ENCODE peak calls at places on chromosomes 6 and 20, in five cellular contexts. G is H1, N is HCT116, M is HepG2, Y is spleen. U is an unnamed sample.
A peak's percentile ranks its signal among the peaks of the same experiment; 100 is the strongest.

GRCh38 chr6:32086661-32087573 is 22.2 kb downstream of the TNXB start:
- DNase-seq in G (peak; percentile 63), N (no peak), M (peak; percentile 27), Y (no peak), U (no peak)

GRCh38 chr6:100554228-100554627 is 89.5 kb upstream of the SIM1 start:
- DNase-seq in G (no peak), N (no peak), M (no peak), Y (no peak), U (no peak)

GRCh38 chr6:75412937-75413662 is 80.5 kb downstream of the FILIP1 start:
- DNase-seq in G (no peak), N (no peak), M (no peak), Y (no peak), U (no peak)

GRCh38 chr6:16511723-16512584 is 249.3 kb downstream of the ATXN1 start:
- DNase-seq in G (no peak), N (peak; percentile 71), M (no peak), Y (no peak), U (peak; percentile 58)

GRCh38 chr20:33666293-33667244 is at the start of gene ACTL10:
- DNase-seq in G (peak; percentile 79), N (no peak), M (no peak), Y (peak; percentile 97), U (peak; percentile 99)

GRCh38 chr6:44025226-44025625 is 102.0 kb downstream of the MRPL14 start:
- DNase-seq in G (no peak), N (no peak), M (no peak), Y (no peak), U (no peak)

GRCh38 chr6:111569951-111570350 is 35.7 kb downstream of the TRAF3IP2 start:
- DNase-seq in G (no peak), N (no peak), M (no peak), Y (no peak), U (no peak)

GRCh38 chr6:170290306-170291128 is at the start of gene DLL1:
- DNase-seq in G (peak; percentile 84), N (no peak), M (no peak), Y (peak; percentile 89), U (peak; percentile 40)

GRCh38 chr20:10374036-10374435 is 60.0 kb downstream of the MKKS start:
- DNase-seq in G (no peak), N (no peak), M (no peak), Y (no peak), U (no peak)

GRCh38 chr6:90425161-90425641 is 128.6 kb upstream of the BACH2 start:
- DNase-seq in G (no peak), N (no peak), M (no peak), Y (no peak), U (no peak)

GRCh38 chr20:38859070-38859690 is 53.7 kb downstream of the PPP1R16B start:
- DNase-seq in G (no peak), N (no peak), M (no peak), Y (no peak), U (peak; percentile 47)

GRCh38 chr6:14729186-14729871 is 516.5 kb upstream of the JARID2 start:
- DNase-seq in G (no peak), N (no peak), M (no peak), Y (no peak), U (no peak)

GRCh38 chr6:41022294-41022693 is 16.7 kb downstream of the UNC5CL start:
- DNase-seq in G (no peak), N (no peak), M (no peak), Y (no peak), U (no peak)

GRCh38 chr6:113696960-113697359 is 160.2 kb upstream of the MARCKS start:
- DNase-seq in G (no peak), N (no peak), M (no peak), Y (no peak), U (no peak)

GRCh38 chr6:72083976-72084375 is 197.6 kb downstream of the RIMS1 start:
- DNase-seq in G (no peak), N (no peak), M (no peak), Y (no peak), U (no peak)
- TF ChIP-seq POLR2A in G (no peak), N (no peak), M (no peak), Y (no peak), U (no peak)

GRCh38 chr6:2970753-2971419 is 481 bp downstream of the SERPINB6 start:
- DNase-seq in G (peak; percentile 66), N (no peak), M (no peak), Y (peak; percentile 97), U (peak; percentile 80)

GRCh38 chr6:2969549-2969948 is 1.8 kb downstream of the SERPINB6 start:
- DNase-seq in G (no peak), N (no peak), M (no peak), Y (no peak), U (no peak)

GRCh38 chr6:2973656-2974055 is 2.3 kb upstream of the SERPINB6 start:
- DNase-seq in G (no peak), N (no peak), M (no peak), Y (no peak), U (no peak)

GRCh38 chr6:2970034-2970685 is 1.2 kb downstream of the SERPINB6 start:
- DNase-seq in G (no peak), N (no peak), M (no peak), Y (no peak), U (no peak)

GRCh38 chr6:2971420-2972218 is at the start of gene SERPINB6:
- DNase-seq in G (peak; percentile 63), N (no peak), M (peak; percentile 38), Y (peak; percentile 93), U (peak; percentile 88)
- TF ChIP-seq POLR2AphosphoS5 in G (no peak), N (no peak), M (no peak), Y (peak; percentile 83), U (peak; percentile 75)

GRCh38 chr6:135179920-135180457 is 1.1 kb upstream of the MYB start:
- DNase-seq in G (no peak), N (no peak), M (no peak), Y (no peak), U (no peak)
- TF ChIP-seq POLR2A in G (no peak), N (no peak), M (no peak), Y (no peak), U (no peak)

GRCh38 chr6:165746331-165746730 is 83.3 kb upstream of the PDE10A start:
- DNase-seq in G (no peak), N (no peak), M (no peak), Y (no peak), U (no peak)
- TF ChIP-seq POLR2AphosphoS5 in G (no peak), N (no peak), M (no peak), Y (no peak), U (no peak)

DNA sequence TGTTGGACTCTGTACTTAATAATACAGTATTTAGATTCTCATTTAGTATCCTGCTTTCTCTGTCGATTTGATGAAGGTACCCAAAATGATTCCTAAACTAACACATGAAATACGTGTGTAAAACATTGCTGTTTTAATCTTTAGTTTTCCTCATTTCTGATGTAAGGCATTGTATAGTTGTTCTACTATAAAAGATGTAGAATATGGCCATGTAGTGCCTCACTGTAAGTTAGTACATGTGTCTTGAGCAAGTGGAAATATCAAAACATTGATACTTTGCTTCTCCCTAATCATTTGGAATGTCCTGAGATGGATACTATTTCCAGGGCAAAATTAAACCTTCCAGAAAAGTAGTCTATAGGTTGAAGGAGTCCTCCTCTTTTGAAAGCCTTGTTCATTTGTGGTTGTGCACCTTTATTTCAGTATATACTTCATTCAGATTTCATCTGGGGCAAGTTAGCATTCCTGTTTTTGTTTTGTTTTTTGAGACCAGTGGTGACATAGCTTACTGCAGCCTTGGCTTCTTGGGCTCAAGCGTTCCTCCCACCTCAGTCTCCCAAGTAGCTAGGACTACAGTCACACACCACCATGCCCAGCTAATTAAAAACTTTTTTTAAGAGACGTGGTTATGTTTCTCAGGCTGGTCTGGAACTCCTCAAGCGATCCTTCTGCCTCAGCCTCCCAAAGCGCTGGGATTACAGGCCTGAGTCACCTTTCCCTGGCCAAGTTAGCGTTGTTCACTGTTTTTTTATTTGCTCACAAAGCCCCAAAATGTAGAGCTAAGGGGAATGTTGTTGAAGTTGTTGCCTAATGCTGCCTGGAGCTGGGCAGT is 11.6 kb downstream of the SRSF3 start:
- DNase-seq in G (no peak), N (no peak), M (no peak), Y (no peak), U (no peak)
- TF ChIP-seq POLR2A in G (peak; percentile 47), N (no peak), M (peak; percentile 66), Y (no peak), U (no peak)

DNA sequence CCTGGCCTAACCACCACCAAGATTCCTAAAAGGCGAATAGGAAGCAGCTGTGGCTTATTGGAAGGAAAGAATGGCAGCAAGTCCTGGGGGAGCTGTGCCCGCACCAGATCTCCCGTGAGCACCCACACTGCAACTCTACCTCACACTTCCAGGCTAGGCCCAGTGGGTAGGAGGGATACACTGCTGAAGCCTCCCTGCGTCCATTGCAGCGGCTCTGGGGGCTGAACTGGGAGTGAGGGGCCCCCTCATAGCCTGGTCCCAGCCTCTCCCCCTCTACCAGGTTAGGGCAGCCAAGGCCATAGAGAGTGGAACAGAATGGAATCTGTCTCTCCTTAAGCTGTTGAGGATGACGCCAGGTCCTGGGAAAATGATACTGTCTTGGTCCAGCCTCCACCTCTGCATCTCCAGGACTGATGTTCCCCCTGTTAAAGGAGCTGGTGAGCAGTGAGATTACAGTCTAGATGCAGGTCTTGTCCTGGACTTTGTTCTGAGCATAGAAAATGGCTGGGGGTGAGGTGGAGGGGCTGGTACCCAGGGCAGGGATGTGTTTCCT is 11.3 kb downstream of the CNPY3 start:
- DNase-seq in G (no peak), N (no peak), M (no peak), Y (no peak), U (no peak)
- TF ChIP-seq POLR2AphosphoS5 in G (no peak), N (peak; percentile 11), M (no peak), Y (no peak), U (no peak)

DNA sequence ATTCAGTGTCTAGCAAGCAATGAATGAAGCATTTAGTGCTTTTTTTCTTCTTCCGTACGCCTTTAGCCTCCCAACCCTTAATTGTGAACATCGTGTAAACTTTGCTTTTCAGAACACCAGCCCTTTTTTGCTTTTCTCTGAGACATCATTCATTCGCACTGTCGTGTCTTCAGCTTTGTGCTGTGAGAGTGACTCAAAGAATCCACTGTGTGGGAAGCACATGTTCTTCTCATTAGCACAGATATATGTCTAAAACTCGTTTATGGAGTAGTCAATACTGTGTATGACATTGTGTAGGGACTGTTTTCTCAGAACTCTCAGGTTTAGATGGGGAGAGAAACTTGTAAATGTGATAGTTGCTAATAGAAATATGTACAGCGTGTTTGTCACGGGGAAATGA is 279.1 kb downstream of the FARS2 start:
- DNase-seq in G (no peak), N (no peak), M (no peak), Y (no peak), U (no peak)
- TF ChIP-seq POLR2A in G (no peak), N (no peak), M (no peak), Y (no peak), U (no peak)